ENCODE peak calls at places on chromosomes 6 and 20, in ten cellular contexts. S is T follicular helper cell; Y is cerebellar cortex; J is NAMALWA; A is activated T-helper 1 cell treated with anti-CD3 and anti-CD28 coated beads, Interleukin-2, amount 50 U/mL, for 16 hours; M is GM04504; R is AG04450; G is NCI-H2029; F is ovary; I is HCEC 1CT. T is an unnamed sample.

GRCh38 chr6:52511572-52512151 is 65.2 kb downstream of the TRAM2 start:
- DNase-seq in M (no peak), I (peak; percentile 80), A (no peak), J (no peak), Y (no peak), R (no peak), G (no peak), F (no peak), S (no peak), T (no peak)

GRCh38 chr6:82568290-82568993 is 204.8 kb downstream of the TPBG start:
- DNase-seq in M (no peak), J (no peak), A (no peak), Y (peak; percentile 9), G (peak; percentile 95), R (no peak), I (no peak), S (no peak), F (no peak), T (peak; percentile 29)

GRCh38 chr6:131061041-131061770 is 1.8 kb downstream of the EPB41L2 start:
- DNase-seq in R (no peak), G (no peak), Y (peak; percentile 13), I (peak; percentile 61), F (no peak), M (no peak), A (no peak), J (peak; percentile 58), S (no peak), T (no peak)

GRCh38 chr6:16966821-16967817 is 134.7 kb upstream of the STMND1 start:
- DNase-seq in R (no peak), A (no peak), M (no peak), F (no peak), S (no peak), I (no peak), J (no peak), Y (no peak), G (no peak), T (no peak)

GRCh38 chr6:31143148-31143547 is 4.3 kb upstream of the PSORS1C2 start:
- DNase-seq in R (peak; percentile 32), I (no peak), G (no peak), J (no peak), A (no peak), Y (no peak), M (peak; percentile 58), F (peak; percentile 34), S (no peak), T (no peak)

GRCh38 chr20:62982124-62983075 is 24.4 kb downstream of the BHLHE23 start:
- DNase-seq in M (no peak), Y (no peak), G (no peak), I (no peak), S (no peak), R (no peak), J (no peak), A (no peak), F (no peak), T (no peak)

GRCh38 chr6:43916924-43917877 is 147.2 kb downstream of the VEGFA start:
- DNase-seq in Y (no peak), F (peak; percentile 80), J (no peak), R (no peak), G (peak; percentile 23), S (no peak), I (peak; percentile 81), M (peak; percentile 90), A (no peak), T (no peak)

GRCh38 chr20:63406011-63406410 is 44.9 kb upstream of the CHRNA4 start:
- DNase-seq in S (no peak), I (no peak), R (no peak), J (no peak), M (no peak), G (no peak), A (no peak), Y (no peak), F (no peak), T (no peak)

GRCh38 chr6:28941681-28942448 is 18.1 kb upstream of the TRIM27 start:
- DNase-seq in Y (peak; percentile 93), S (no peak), A (no peak), I (no peak), J (peak; percentile 56), M (no peak), F (no peak), G (no peak), R (no peak), T (no peak)

GRCh38 chr20:45153147-45153546 is 21.6 kb upstream of the PI3 start:
- DNase-seq in S (no peak), F (no peak), A (no peak), Y (no peak), M (no peak), R (no peak), J (no peak), G (no peak), I (no peak), T (no peak)

GRCh38 chr6:45297302-45297701 is 30.8 kb upstream of the RUNX2 start:
- DNase-seq in Y (no peak), A (no peak), I (no peak), F (no peak), S (no peak), G (no peak), R (no peak), M (no peak), J (no peak), T (no peak)

GRCh38 chr20:45419188-45420091 is 3.5 kb downstream of the PIGT start:
- DNase-seq in J (peak; percentile 35), R (peak; percentile 63), G (peak; percentile 97), S (no peak), Y (no peak), A (no peak), I (peak; percentile 97), F (peak; percentile 38), M (peak; percentile 96), T (no peak)

GRCh38 chr6:148464319-148465010 is 121.8 kb downstream of the SASH1 start:
- DNase-seq in M (peak; percentile 53), I (peak; percentile 74), F (peak; percentile 80), J (peak; percentile 83), A (no peak), R (no peak), Y (peak; percentile 58), S (peak; percentile 8), G (no peak), T (peak; percentile 27)

GRCh38 chr20:35711588-35712209 is 12.5 kb downstream of the ROMO1 start:
- DNase-seq in Y (no peak), F (no peak), G (no peak), R (no peak), A (no peak), I (no peak), M (no peak), S (no peak), J (no peak), T (no peak)

GRCh38 chr6:6246539-6246938 is 73.9 kb downstream of the F13A1 start:
- DNase-seq in R (no peak), A (no peak), J (peak; percentile 79), Y (no peak), M (no peak), I (no peak), S (no peak), G (no peak), F (no peak), T (no peak)

GRCh38 chr6:21742238-21742660 is 148.7 kb downstream of the SOX4 start:
- DNase-seq in Y (no peak), M (peak; percentile 8), I (peak; percentile 91), G (peak; percentile 50), A (no peak), F (no peak), J (no peak), S (no peak), R (peak; percentile 91), T (peak; percentile 29)

GRCh38 chr20:3972161-3972560 is 43.2 kb downstream of the RNF24 start:
- DNase-seq in J (no peak), Y (no peak), R (no peak), A (no peak), F (no peak), S (no peak), M (no peak), G (no peak), I (no peak), T (no peak)

GRCh38 chr6:158303210-158303731 is 9.0 kb upstream of the TULP4 start:
- DNase-seq in F (no peak), A (no peak), R (no peak), I (no peak), M (no peak), G (no peak), Y (no peak), S (no peak), J (no peak), T (no peak)

GRCh38 chr20:23690581-23690980 is 1.7 kb upstream of the CST4 start:
- DNase-seq in R (no peak), Y (no peak), J (no peak), F (no peak), S (no peak), A (no peak), I (no peak), G (no peak), M (no peak), T (no peak)

GRCh38 chr6:143536461-143536865 is 24.9 kb upstream of the FUCA2 start:
- DNase-seq in S (peak; percentile 22), A (peak; percentile 18), J (peak; percentile 30), R (no peak), G (no peak), F (peak; percentile 17), M (no peak), Y (peak; percentile 19), I (peak; percentile 42), T (peak; percentile 6)

GRCh38 chr6:17013701-17014100 is 88.1 kb upstream of the STMND1 start:
- DNase-seq in R (peak; percentile 51), S (no peak), J (no peak), I (peak; percentile 90), M (peak; percentile 35), F (no peak), G (no peak), A (no peak), Y (no peak), T (no peak)

GRCh38 chr6:15577106-15577505 is 85.7 kb downstream of the DTNBP1 start:
- DNase-seq in R (no peak), A (no peak), Y (no peak), M (no peak), G (no peak), J (no peak), F (no peak), S (no peak), I (no peak), T (no peak)

GRCh38 chr6:31945507-31946369 is at the start of gene CFB:
- DNase-seq in A (no peak), J (no peak), M (peak; percentile 75), R (peak; percentile 46), Y (no peak), F (peak; percentile 90), G (no peak), S (no peak), I (peak; percentile 91), T (peak; percentile 31)

GRCh38 chr20:23152308-23152892 is 66.3 kb upstream of the CD93 start:
- DNase-seq in Y (no peak), M (peak; percentile 63), A (no peak), F (peak; percentile 59), S (no peak), R (no peak), G (no peak), I (peak; percentile 66), J (no peak), T (no peak)

GRCh38 chr6:165834613-165835259 is 171.7 kb upstream of the PDE10A start:
- DNase-seq in G (peak; percentile 98), M (no peak), J (no peak), R (no peak), F (peak; percentile 58), A (no peak), S (no peak), Y (peak; percentile 55), I (no peak), T (peak; percentile 41)

GRCh38 chr6:29629571-29629970 is 3.4 kb downstream of the GABBR1 start:
- DNase-seq in G (no peak), Y (peak; percentile 16), S (no peak), A (no peak), J (no peak), F (no peak), I (no peak), M (no peak), R (no peak), T (no peak)

GRCh38 chr6:169960003-169960344 is 208.6 kb downstream of the ERMARD start:
- DNase-seq in Y (no peak), G (no peak), M (no peak), F (no peak), R (no peak), A (no peak), J (no peak), S (no peak), I (no peak), T (no peak)

GRCh38 chr20:49560646-49561045 is 7.3 kb downstream of the PTGIS start:
- DNase-seq in R (no peak), G (no peak), A (no peak), Y (no peak), I (no peak), J (no peak), M (no peak), F (peak; percentile 34), S (no peak), T (no peak)